ENCODE peak calls at places on chromosome 10, in five cellular contexts. One of them, this sample, is unnamed.

GRCh38 chr10:12367272-12367671 is 17.9 kb downstream of the CAMK1D start:
- DNase-seq in fibroblast of the aortic adventitia: no peak
- DNase-seq in neural crest cell: no peak
- DNase-seq in choroid plexus epithelial cell: no peak
- DNase-seq in CD4-positive, alpha-beta T cell: no peak
- DNase-seq in this sample: no peak

GRCh38 chr10:48542471-48543210 is 62.2 kb downstream of the ARHGAP22 start:
- DNase-seq in CD4-positive, alpha-beta T cell: no peak
- DNase-seq in choroid plexus epithelial cell: no peak
- DNase-seq in neural crest cell: no peak
- DNase-seq in fibroblast of the aortic adventitia: no peak
- DNase-seq in this sample: no peak

GRCh38 chr10:8595140-8595539 is 540.7 kb downstream of the GATA3 start:
- DNase-seq in CD4-positive, alpha-beta T cell: no peak
- DNase-seq in choroid plexus epithelial cell: no peak
- DNase-seq in neural crest cell: no peak
- DNase-seq in fibroblast of the aortic adventitia: no peak
- DNase-seq in this sample: no peak

GRCh38 chr10:72310241-72310633 is 36.5 kb downstream of the DDIT4 start:
- DNase-seq in choroid plexus epithelial cell: peak; percentile 58
- DNase-seq in fibroblast of the aortic adventitia: no peak
- DNase-seq in CD4-positive, alpha-beta T cell: no peak
- DNase-seq in neural crest cell: no peak
- DNase-seq in this sample: no peak

GRCh38 chr10:28897617-28898464 is 220.5 kb downstream of the BAMBI start:
- DNase-seq in neural crest cell: peak; percentile 18
- DNase-seq in choroid plexus epithelial cell: no peak
- DNase-seq in fibroblast of the aortic adventitia: no peak
- DNase-seq in CD4-positive, alpha-beta T cell: no peak
- DNase-seq in this sample: no peak

GRCh38 chr10:114499630-114500190 is 95.4 kb upstream of the AFAP1L2 start:
- DNase-seq in CD4-positive, alpha-beta T cell: no peak
- DNase-seq in neural crest cell: no peak
- DNase-seq in fibroblast of the aortic adventitia: no peak
- DNase-seq in choroid plexus epithelial cell: no peak
- DNase-seq in this sample: no peak

GRCh38 chr10:79342295-79342761 is 4.9 kb upstream of the PPIF start:
- DNase-seq in choroid plexus epithelial cell: no peak
- DNase-seq in fibroblast of the aortic adventitia: no peak
- DNase-seq in neural crest cell: no peak
- DNase-seq in CD4-positive, alpha-beta T cell: no peak
- DNase-seq in this sample: no peak

GRCh38 chr10:110834622-110835219 is 37.0 kb upstream of the PDCD4 start:
- DNase-seq in choroid plexus epithelial cell: peak; percentile 77
- DNase-seq in CD4-positive, alpha-beta T cell: no peak
- DNase-seq in fibroblast of the aortic adventitia: peak; percentile 32
- DNase-seq in neural crest cell: no peak
- DNase-seq in this sample: peak; percentile 40

GRCh38 chr10:67602268-67602950 is 93.6 kb downstream of the CTNNA3 start:
- DNase-seq in choroid plexus epithelial cell: peak; percentile 83
- DNase-seq in fibroblast of the aortic adventitia: peak; percentile 59
- DNase-seq in neural crest cell: no peak
- DNase-seq in CD4-positive, alpha-beta T cell: no peak
- DNase-seq in this sample: no peak

GRCh38 chr10:29078919-29079318 is 210.0 kb upstream of the LYZL1 start:
- DNase-seq in choroid plexus epithelial cell: no peak
- DNase-seq in fibroblast of the aortic adventitia: no peak
- DNase-seq in CD4-positive, alpha-beta T cell: no peak
- DNase-seq in neural crest cell: no peak
- DNase-seq in this sample: no peak

GRCh38 chr10:71393841-71394475 is 2.8 kb upstream of the CDH23 start:
- DNase-seq in choroid plexus epithelial cell: no peak
- DNase-seq in neural crest cell: no peak
- DNase-seq in CD4-positive, alpha-beta T cell: no peak
- DNase-seq in fibroblast of the aortic adventitia: no peak
- DNase-seq in this sample: no peak

GRCh38 chr10:26215534-26215922 is 1.0 kb upstream of the GAD2 start:
- DNase-seq in choroid plexus epithelial cell: no peak
- DNase-seq in CD4-positive, alpha-beta T cell: no peak
- DNase-seq in fibroblast of the aortic adventitia: no peak
- DNase-seq in neural crest cell: no peak
- DNase-seq in this sample: peak; percentile 29

GRCh38 chr10:30637881-30638467 is 8.4 kb upstream of the LYZL2 start:
- DNase-seq in choroid plexus epithelial cell: peak; percentile 93
- DNase-seq in CD4-positive, alpha-beta T cell: no peak
- DNase-seq in fibroblast of the aortic adventitia: peak; percentile 86
- DNase-seq in neural crest cell: no peak
- DNase-seq in this sample: no peak

GRCh38 chr10:44902838-44903545 is 8.1 kb upstream of the TMEM72 start:
- DNase-seq in choroid plexus epithelial cell: no peak
- DNase-seq in fibroblast of the aortic adventitia: no peak
- DNase-seq in neural crest cell: peak; percentile 38
- DNase-seq in CD4-positive, alpha-beta T cell: no peak
- DNase-seq in this sample: peak; percentile 84

GRCh38 chr10:119342017-119342734 is 134.8 kb downstream of the GRK5 start:
- DNase-seq in choroid plexus epithelial cell: no peak
- DNase-seq in neural crest cell: no peak
- DNase-seq in fibroblast of the aortic adventitia: peak; percentile 77
- DNase-seq in CD4-positive, alpha-beta T cell: no peak
- DNase-seq in this sample: no peak

GRCh38 chr10:88499569-88500470 is 83.3 kb downstream of the RNLS start:
- DNase-seq in neural crest cell: no peak
- DNase-seq in fibroblast of the aortic adventitia: peak; percentile 50
- DNase-seq in choroid plexus epithelial cell: peak; percentile 74
- DNase-seq in CD4-positive, alpha-beta T cell: no peak
- DNase-seq in this sample: no peak

GRCh38 chr10:77138541-77138940 is 499.1 kb downstream of the KCNMA1 start:
- DNase-seq in CD4-positive, alpha-beta T cell: no peak
- DNase-seq in neural crest cell: no peak
- DNase-seq in choroid plexus epithelial cell: no peak
- DNase-seq in fibroblast of the aortic adventitia: peak; percentile 93
- DNase-seq in this sample: no peak

GRCh38 chr10:117455346-117455745 is 80.1 kb upstream of the PDZD8 start:
- DNase-seq in neural crest cell: no peak
- DNase-seq in choroid plexus epithelial cell: no peak
- DNase-seq in CD4-positive, alpha-beta T cell: no peak
- DNase-seq in fibroblast of the aortic adventitia: no peak
- DNase-seq in this sample: no peak

DNA sequence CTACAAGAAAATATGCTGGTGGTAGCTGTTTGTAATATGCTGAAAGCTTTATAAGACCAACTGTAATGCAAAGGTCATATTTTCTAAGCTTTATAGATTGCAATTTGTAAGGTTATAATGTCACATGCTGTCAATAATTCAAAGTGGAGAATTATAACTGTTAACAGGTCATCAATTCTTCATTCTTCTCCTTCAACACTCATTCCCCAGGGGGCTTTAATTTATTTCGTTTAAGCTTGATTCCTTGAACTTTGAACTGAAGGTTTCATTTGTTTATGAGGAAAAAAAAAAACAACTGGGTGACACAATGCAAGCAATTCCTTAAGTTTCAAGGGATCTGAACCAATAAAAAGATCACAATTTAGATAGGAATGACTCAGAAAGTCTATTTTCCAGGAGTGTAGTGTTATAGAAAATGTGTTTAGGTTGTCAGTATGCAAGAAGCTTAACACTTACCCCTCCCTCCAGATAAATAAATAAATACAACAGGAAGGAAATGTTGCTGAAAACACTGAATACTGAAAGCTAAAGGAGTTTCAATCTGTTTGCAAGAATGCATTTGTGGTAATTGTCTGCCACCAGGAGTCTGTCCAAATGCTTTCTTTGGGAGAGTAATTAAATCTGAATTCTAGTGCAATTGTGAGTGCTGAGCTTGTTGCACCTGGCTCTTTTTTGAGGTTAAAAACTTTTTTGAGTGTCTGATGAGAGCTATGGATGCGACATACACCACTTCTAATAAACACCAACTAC is 183.6 kb downstream of the SORCS1 start:
- DNase-seq in neural crest cell: no peak
- DNase-seq in fibroblast of the aortic adventitia: no peak
- DNase-seq in CD4-positive, alpha-beta T cell: no peak
- DNase-seq in choroid plexus epithelial cell: no peak
- DNase-seq in this sample: no peak
- TF ChIP-seq CTCF in neural crest cell: no peak
- TF ChIP-seq CTCF in fibroblast of the aortic adventitia: no peak
- TF ChIP-seq CTCF in CD4-positive, alpha-beta T cell: no peak
- TF ChIP-seq CTCF in choroid plexus epithelial cell: no peak
- TF ChIP-seq CTCF in this sample: no peak

DNA sequence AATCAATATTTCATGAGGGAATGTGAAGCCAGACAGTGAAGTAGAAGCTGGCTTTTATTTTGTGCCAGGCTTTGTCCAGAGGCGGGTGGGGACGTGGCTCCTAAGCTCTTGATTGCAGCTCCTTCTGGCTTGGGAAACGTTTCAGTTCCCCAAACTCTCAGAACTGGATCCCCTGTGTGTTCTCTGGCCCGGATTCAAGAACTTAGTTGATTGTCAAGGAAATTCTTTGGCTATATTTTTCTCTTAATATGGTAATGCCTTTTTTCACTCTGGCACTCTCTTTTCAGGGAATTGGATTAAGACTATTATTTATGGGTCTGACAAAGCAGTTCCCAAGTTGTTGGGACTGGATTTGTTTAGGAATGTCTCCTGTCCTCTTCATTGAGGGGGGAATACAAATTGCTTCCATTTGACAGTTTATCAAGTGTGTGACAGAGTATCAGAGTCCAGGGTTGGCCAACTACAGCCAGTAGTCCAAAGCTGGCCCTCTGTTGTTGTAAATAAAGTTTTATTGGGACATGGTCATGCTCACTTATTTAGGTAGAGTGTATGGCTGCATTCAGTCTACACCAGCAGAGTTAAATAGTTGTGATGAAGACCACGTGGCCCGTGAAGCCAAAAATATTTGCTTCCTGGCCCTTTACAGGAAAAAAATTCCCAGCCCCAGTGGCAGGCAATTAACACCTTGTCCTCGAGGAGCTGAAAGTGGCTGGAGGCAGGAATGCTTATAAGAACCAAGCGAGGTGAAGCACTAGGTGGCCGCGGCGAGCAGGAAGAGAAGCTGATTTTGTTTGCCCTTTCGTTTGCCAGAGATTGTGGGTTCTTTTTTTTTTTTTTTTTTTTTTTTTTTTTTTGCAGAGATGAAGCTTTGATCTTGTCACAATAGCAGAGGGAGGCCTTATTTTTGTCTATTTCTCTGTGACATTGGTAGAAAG is 34.3 kb downstream of the HTRA1 start:
- DNase-seq in neural crest cell: no peak
- DNase-seq in CD4-positive, alpha-beta T cell: no peak
- DNase-seq in fibroblast of the aortic adventitia: peak; percentile 93
- DNase-seq in choroid plexus epithelial cell: peak; percentile 77
- DNase-seq in this sample: no peak
- TF ChIP-seq CTCF in neural crest cell: no peak
- TF ChIP-seq CTCF in CD4-positive, alpha-beta T cell: no peak
- TF ChIP-seq CTCF in fibroblast of the aortic adventitia: no peak
- TF ChIP-seq CTCF in choroid plexus epithelial cell: no peak
- TF ChIP-seq CTCF in this sample: no peak

GRCh38 chr10:128296608-128297007 is 170.4 kb upstream of the MKI67 start:
- DNase-seq in CD4-positive, alpha-beta T cell: no peak
- DNase-seq in neural crest cell: no peak
- DNase-seq in fibroblast of the aortic adventitia: no peak
- DNase-seq in choroid plexus epithelial cell: no peak
- DNase-seq in this sample: no peak

GRCh38 chr10:128297709-128298457 is 171.7 kb upstream of the MKI67 start:
- DNase-seq in CD4-positive, alpha-beta T cell: no peak
- DNase-seq in neural crest cell: no peak
- DNase-seq in choroid plexus epithelial cell: no peak
- DNase-seq in fibroblast of the aortic adventitia: no peak
- DNase-seq in this sample: no peak

GRCh38 chr10:128295003-128295402 is 168.8 kb upstream of the MKI67 start:
- DNase-seq in CD4-positive, alpha-beta T cell: no peak
- DNase-seq in fibroblast of the aortic adventitia: no peak
- DNase-seq in neural crest cell: no peak
- DNase-seq in choroid plexus epithelial cell: no peak
- DNase-seq in this sample: no peak
- TF ChIP-seq CTCF in CD4-positive, alpha-beta T cell: no peak
- TF ChIP-seq CTCF in fibroblast of the aortic adventitia: no peak
- TF ChIP-seq CTCF in neural crest cell: no peak
- TF ChIP-seq CTCF in choroid plexus epithelial cell: no peak
- TF ChIP-seq CTCF in this sample: no peak

GRCh38 chr10:101293007-101293723 is 60.8 kb upstream of the BTRC start:
- DNase-seq in CD4-positive, alpha-beta T cell: no peak
- DNase-seq in choroid plexus epithelial cell: no peak
- DNase-seq in neural crest cell: no peak
- DNase-seq in fibroblast of the aortic adventitia: no peak
- DNase-seq in this sample: no peak
- TF ChIP-seq CTCF in CD4-positive, alpha-beta T cell: no peak
- TF ChIP-seq CTCF in choroid plexus epithelial cell: no peak
- TF ChIP-seq CTCF in neural crest cell: no peak
- TF ChIP-seq CTCF in fibroblast of the aortic adventitia: no peak
- TF ChIP-seq CTCF in this sample: no peak

This sample was measured in nephron progenitor cell.